ENCODE peak calls at places on chromosomes 13 and 19, in five cellular contexts. T, A, F, E and W are unnamed samples.

GRCh38 chr13:77310161-77310560 is 16.7 kb downstream of the MYCBP2 start:
- DNase-seq in E (peak; percentile 76), A (no peak), T (no peak), F (no peak), W (no peak)

GRCh38 chr19:19115954-19116353 is 22.3 kb downstream of the TMEM161A start:
- DNase-seq in E (no peak), T (no peak), A (no peak), F (no peak), W (no peak)

GRCh38 chr19:29974701-29975100 is 32.7 kb downstream of the URI1 start:
- DNase-seq in F (no peak), E (no peak), A (no peak), T (no peak), W (no peak)

GRCh38 chr19:47447470-47448359 is 24.0 kb downstream of the SLC8A2 start:
- DNase-seq in F (peak; percentile 54), T (peak; percentile 25), E (peak; percentile 44), A (no peak), W (peak; percentile 55)

GRCh38 chr19:22144394-22144793 is 52.4 kb downstream of the ZNF676 start:
- DNase-seq in A (no peak), T (no peak), E (no peak), F (no peak), W (peak; percentile 1)

GRCh38 chr19:22622901-22623840 is 11.0 kb upstream of the ZNF492 start:
- DNase-seq in T (no peak), F (peak; percentile 42), A (peak; percentile 85), E (no peak), W (no peak)

GRCh38 chr19:47626238-47626637 is 17.3 kb downstream of the BICRA start:
- DNase-seq in A (no peak), E (no peak), F (no peak), T (no peak), W (no peak)

GRCh38 chr13:23512762-23513395 is 57.3 kb upstream of the TNFRSF19 start:
- DNase-seq in T (no peak), A (no peak), E (no peak), F (no peak), W (no peak)

GRCh38 chr19:55606817-55607216 is 1.4 kb downstream of the ZNF865 start:
- DNase-seq in E (no peak), A (no peak), T (no peak), F (peak; percentile 15), W (no peak)

GRCh38 chr19:38266070-38266469 is 1.7 kb downstream of the SPINT2 start:
- DNase-seq in F (no peak), A (no peak), T (no peak), E (no peak), W (no peak)

GRCh38 chr19:1907563-1908363 is 2.6 kb downstream of the ADAT3 start:
- DNase-seq in F (peak; percentile 78), T (no peak), E (no peak), A (no peak), W (peak; percentile 56)

GRCh38 chr13:43232866-43233265 is 209.5 kb downstream of the DNAJC15 start:
- DNase-seq in E (peak; percentile 51), A (no peak), T (no peak), F (no peak), W (no peak)

GRCh38 chr13:41668130-41668757 is 210.9 kb downstream of the RGCC start:
- DNase-seq in F (no peak), E (peak; percentile 94), T (no peak), A (no peak), W (peak; percentile 80)

GRCh38 chr13:27663947-27664346 is 42.3 kb downstream of the POLR1D start:
- DNase-seq in F (no peak), T (no peak), A (no peak), E (no peak), W (no peak)

GRCh38 chr19:58086825-58087710 is 11.0 kb downstream of the ZSCAN18 start:
- DNase-seq in F (no peak), E (no peak), T (no peak), A (no peak), W (no peak)
- H3K9me3 ChIP-seq in F (no peaks in the 10 kb centered on the region), E (no peaks in the 10 kb centered on the region), T (peaks cover 76% of the 10 kb centered on the region), A (peaks cover 21% of the 10 kb centered on the region), W (peaks cover 34% of the 10 kb centered on the region)

GRCh38 chr19:10450853-10451609 is 30.7 kb downstream of the PDE4A start:
- DNase-seq in A (no peak), E (no peak), F (no peak), T (no peak), W (peak; percentile 43)

GRCh38 chr19:10450191-10450852 is 30.0 kb downstream of the PDE4A start:
- DNase-seq in T (no peak), E (no peak), A (no peak), F (no peak), W (no peak)

GRCh38 chr19:10453852-10454251 is 33.5 kb downstream of the PDE4A start:
- DNase-seq in A (no peak), F (no peak), E (no peak), T (no peak), W (no peak)

GRCh38 chr19:10452726-10453620 is 32.6 kb downstream of the PDE4A start:
- DNase-seq in F (no peak), E (no peak), A (no peak), T (no peak), W (no peak)

DNA sequence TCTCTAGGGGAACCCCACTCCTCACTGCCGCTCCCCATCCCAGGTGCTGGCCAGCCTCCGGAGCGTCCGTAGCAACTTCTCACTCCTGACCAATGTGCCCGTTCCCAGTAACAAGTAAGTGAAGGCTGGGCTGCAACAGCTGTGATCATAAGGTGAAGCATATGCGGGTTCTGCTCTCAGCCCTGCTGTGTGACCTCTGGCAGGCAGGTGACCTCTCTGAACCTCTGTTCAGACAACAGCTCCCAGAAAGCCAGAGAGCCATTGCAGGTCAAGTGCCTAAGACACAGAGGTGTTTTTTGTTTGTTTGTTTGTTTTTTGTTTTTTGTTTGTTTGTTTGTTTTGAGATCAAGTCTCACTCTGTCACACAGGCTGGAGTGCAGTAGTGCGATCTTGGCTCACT is 28.7 kb downstream of the PDE4A start:
- DNase-seq in F (no peak), T (no peak), A (no peak), E (no peak), W (no peak)
- H3K36me3 ChIP-seq in F (no peaks in the 10 kb centered on the region), T (peaks cover 49% of the 10 kb centered on the region), A (no peaks in the 10 kb centered on the region), E (no peaks in the 10 kb centered on the region), W (no peaks in the 10 kb centered on the region)

DNA sequence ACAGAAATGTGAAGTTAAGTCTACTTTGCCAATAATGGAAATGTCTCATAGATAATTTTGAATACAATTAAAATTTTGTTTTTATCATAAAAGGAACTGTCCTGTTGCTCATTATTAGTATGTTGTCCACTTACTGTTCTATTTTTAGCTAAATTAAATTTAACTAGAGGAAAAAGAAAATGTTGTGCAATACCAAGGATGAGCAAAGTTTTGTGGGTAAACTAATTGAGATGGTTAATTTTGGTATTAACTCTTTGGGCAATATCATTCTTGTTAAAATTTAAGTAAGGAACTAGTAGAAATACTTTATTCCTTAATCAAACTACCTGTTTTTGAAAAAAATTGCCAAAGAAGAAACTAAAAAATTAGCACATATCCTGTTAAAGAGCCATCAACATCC is 43.5 kb downstream of the SOX1 start:
- DNase-seq in A (no peak), E (no peak), T (no peak), F (no peak), W (no peak)
- H3K4me1 ChIP-seq in A (no peaks in the 10 kb centered on the region), E (no peaks in the 10 kb centered on the region), T (peaks cover 6% of the 10 kb centered on the region), F (no peaks in the 10 kb centered on the region), W (peaks cover 6% of the 10 kb centered on the region)

DNA sequence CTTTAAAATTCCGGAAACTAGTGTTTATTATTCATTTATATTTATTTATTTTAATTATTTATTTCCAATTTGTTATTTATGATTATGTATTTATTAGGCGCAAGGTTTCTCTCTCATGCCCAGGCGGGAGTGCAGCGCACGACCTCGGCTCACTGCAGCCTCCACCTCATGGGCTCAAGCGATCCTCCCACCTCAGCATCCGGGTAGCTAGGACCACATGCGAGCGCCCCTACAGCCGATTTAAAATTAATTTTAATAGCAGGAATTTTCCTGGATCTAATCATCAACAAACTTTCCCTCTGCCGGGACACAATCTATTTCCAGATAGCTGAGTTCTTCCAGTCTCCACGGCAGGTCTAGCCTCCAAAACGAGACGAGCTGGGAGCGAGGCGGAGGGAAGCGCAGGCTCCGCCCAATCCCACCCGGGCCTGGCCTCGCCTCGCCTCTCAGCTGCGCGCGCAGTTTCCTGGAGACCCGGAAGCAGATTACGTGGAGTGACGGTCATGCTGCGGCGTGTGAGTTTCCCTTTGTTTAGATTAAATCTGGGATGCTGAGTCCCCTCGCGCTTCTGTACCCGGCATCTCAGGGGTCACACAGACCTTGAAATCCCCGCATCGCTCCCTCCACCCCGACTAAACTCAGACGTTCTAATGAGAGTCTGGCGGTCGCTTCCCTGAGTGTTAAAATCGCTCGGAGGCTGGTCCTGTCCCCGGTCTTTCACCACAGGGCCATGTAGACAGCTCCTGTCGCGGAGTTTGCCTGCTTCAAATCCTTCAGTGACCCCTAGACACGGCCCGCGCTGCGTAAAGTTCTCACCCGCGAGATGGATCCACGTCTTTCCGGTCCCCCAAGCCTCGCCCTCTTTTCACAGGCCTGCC is at the start of gene ZNF880:
- DNase-seq in T (peak; percentile 95), E (peak; percentile 89), F (peak; percentile 94), A (peak; percentile 98), W (peak; percentile 66)
- H3K9me3 ChIP-seq in T (peaks cover 61% of the 10 kb centered on the region), E (no peaks in the 10 kb centered on the region), F (peaks cover 5% of the 10 kb centered on the region), A (peaks cover 8% of the 10 kb centered on the region), W (peaks cover 45% of the 10 kb centered on the region)

GRCh38 chr19:35721374-35721773 is 3.6 kb downstream of the KMT2B start:
- DNase-seq in F (peak; percentile 23), A (no peak), T (no peak), E (no peak), W (no peak)
- H3K36me3 ChIP-seq in F (peaks cover 43% of the 10 kb centered on the region), A (peaks cover 20% of the 10 kb centered on the region), T (peaks cover 65% of the 10 kb centered on the region), E (peaks cover 52% of the 10 kb centered on the region), W (peaks cover 4% of the 10 kb centered on the region)

DNA sequence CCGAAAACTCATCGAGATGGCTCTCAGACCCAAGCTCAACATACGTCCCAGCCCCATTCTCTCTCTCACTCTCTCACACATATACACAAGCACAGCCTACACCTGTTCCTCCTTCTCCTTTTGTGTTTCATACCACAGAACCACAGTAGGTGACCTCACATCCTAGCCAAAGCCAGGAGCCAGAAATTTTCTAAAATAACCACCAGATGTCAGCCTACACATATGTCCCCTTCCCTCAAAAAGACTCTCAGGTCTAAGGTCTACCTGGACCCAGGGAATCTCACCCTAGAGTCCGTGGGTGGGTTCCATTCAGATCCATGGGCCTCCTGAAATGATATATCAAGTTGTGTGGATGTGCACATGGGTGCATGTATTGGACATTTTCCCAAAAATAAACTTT is 104.2 kb upstream of the IPO5 start:
- DNase-seq in E (peak; percentile 66), F (no peak), A (no peak), T (no peak), W (no peak)
- H3K4me1 ChIP-seq in E (peaks cover 20% of the 10 kb centered on the region), F (no peaks in the 10 kb centered on the region), A (no peaks in the 10 kb centered on the region), T (peaks cover 6% of the 10 kb centered on the region), W (no peaks in the 10 kb centered on the region)

GRCh38 chr13:54445865-54446264 is 1417.3 kb downstream of the OLFM4 start:
- DNase-seq in E (no peak), T (no peak), F (no peak), A (no peak), W (no peak)

GRCh38 chr13:54449922-54450321 is 1421.3 kb downstream of the OLFM4 start:
- DNase-seq in E (no peak), A (no peak), F (no peak), T (no peak), W (no peak)

DNA sequence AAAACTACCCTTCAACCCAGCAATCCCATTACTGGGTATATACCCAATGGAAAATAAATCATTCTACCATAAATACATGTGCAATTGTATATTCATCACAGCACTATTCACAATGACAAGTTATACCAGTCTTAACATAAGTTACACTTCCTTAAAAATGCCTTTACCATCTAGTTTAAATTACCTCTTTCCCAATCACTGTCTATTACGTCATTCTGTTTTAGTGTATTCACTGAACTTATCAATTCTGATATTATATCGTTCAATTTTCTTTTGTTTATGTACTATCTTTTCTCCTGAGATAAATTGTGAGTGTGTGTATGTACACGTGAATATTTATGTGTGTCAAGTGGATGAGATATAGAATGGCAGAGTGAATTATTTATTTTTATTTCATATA is 1416.8 kb downstream of the OLFM4 start:
- DNase-seq in A (no peak), T (no peak), F (no peak), E (no peak), W (no peak)
- H3K9me3 ChIP-seq in A (no peaks in the 10 kb centered on the region), T (peaks cover 15% of the 10 kb centered on the region), F (no peaks in the 10 kb centered on the region), E (no peaks in the 10 kb centered on the region), W (no peaks in the 10 kb centered on the region)